ENCODE peak calls at places on chromosomes 13 and 19, in eight cellular contexts. T, E, S, G, Y, A, Q and H are unnamed samples.

GRCh38 chr13:72489751-72490150 is 237.7 kb downstream of the MZT1 start:
- DNase-seq in T (no peak), E (no peak), S (no peak), G (no peak), Y (no peak), A (no peak), Q (no peak), H (no peak)

GRCh38 chr19:12786149-12786870 is 5.0 kb upstream of the JUNB start:
- DNase-seq in T (no peak), E (peak), S (no peak), G (no peak), Y (no peak), A (no peak), Q (peak), H (no peak)

GRCh38 chr13:106633321-106633720 is 65.4 kb upstream of the ARGLU1 start:
- DNase-seq in T (no peak), E (no peak), S (no peak), G (no peak), Y (no peak), A (no peak), Q (no peak), H (no peak)

GRCh38 chr19:30968210-30968609 is 381.0 kb downstream of the TSHZ3 start:
- DNase-seq in T (no peak), E (no peak), S (no peak), G (no peak), Y (no peak), A (no peak), Q (no peak), H (no peak)

GRCh38 chr13:90709329-90709728 is 638.2 kb upstream of the MIR17HG start:
- DNase-seq in T (no peak), E (no peak), S (no peak), G (no peak), Y (no peak), A (no peak), Q (no peak), H (no peak)

GRCh38 chr19:45716314-45717130 is 14.2 kb downstream of the FBXO46 start:
- DNase-seq in T (no peak), E (no peak), S (no peak), G (peak), Y (no peak), A (no peak), Q (no peak), H (no peak)

GRCh38 chr19:46020819-46021125 is 2.1 kb downstream of the PGLYRP1 start:
- DNase-seq in T (no peak), E (no peak), S (no peak), G (no peak), Y (no peak), A (no peak), Q (no peak), H (no peak)

GRCh38 chr13:105847532-105848295 is 687.7 kb downstream of the EFNB2 start:
- DNase-seq in T (no peak), E (no peak), S (no peak), G (no peak), Y (no peak), A (no peak), Q (no peak), H (no peak)

GRCh38 chr19:35253316-35254286 is 4.8 kb downstream of the LSR start:
- DNase-seq in T (no peak), E (peak), S (no peak), G (no peak), Y (no peak), A (no peak), Q (no peak), H (no peak)

GRCh38 chr13:43446126-43446525 is 340.6 kb downstream of the ENOX1 start:
- DNase-seq in T (no peak), E (no peak), S (no peak), G (no peak), Y (no peak), A (no peak), Q (no peak), H (no peak)

GRCh38 chr13:45548281-45548680 is 67.3 kb downstream of the ERICH6B start:
- DNase-seq in T (no peak), E (no peak), S (no peak), G (no peak), Y (no peak), A (no peak), Q (no peak), H (no peak)

GRCh38 chr19:13262450-13262849 is 112.2 kb downstream of the IER2 start:
- DNase-seq in T (no peak), E (peak), S (peak), G (no peak), Y (peak), A (no peak), Q (no peak), H (no peak)

GRCh38 chr19:13033244-13033643 is 38.0 kb downstream of the NFIX start:
- DNase-seq in T (no peak), E (no peak), S (no peak), G (no peak), Y (no peak), A (no peak), Q (no peak), H (no peak)

GRCh38 chr19:46659151-46660007 is 1.6 kb downstream of the DACT3 start:
- DNase-seq in T (no peak), E (no peak), S (no peak), G (peak), Y (peak), A (no peak), Q (peak), H (no peak)

GRCh38 chr19:18278521-18279265 is 2.7 kb downstream of the JUND start:
- DNase-seq in T (no peak), E (no peak), S (peak), G (no peak), Y (no peak), A (no peak), Q (no peak), H (no peak)

GRCh38 chr19:38676023-38676877 is 28.8 kb downstream of the ACTN4 start:
- DNase-seq in T (no peak), E (no peak), S (peak), G (no peak), Y (no peak), A (no peak), Q (no peak), H (no peak)

GRCh38 chr13:58950911-58951310 is 1212.8 kb downstream of the DIAPH3 start:
- DNase-seq in T (no peak), E (no peak), S (no peak), G (no peak), Y (no peak), A (no peak), Q (no peak), H (no peak)

GRCh38 chr13:77619655-77620054 is 77.8 kb upstream of the SLAIN1 start:
- DNase-seq in T (no peak), E (no peak), S (no peak), G (no peak), Y (no peak), A (no peak), Q (no peak), H (no peak)

GRCh38 chr13:28753208-28753892 is 34.6 kb upstream of the SLC46A3 start:
- DNase-seq in T (no peak), E (no peak), S (peak), G (peak), Y (no peak), A (peak), Q (peak), H (peak)

GRCh38 chr19:19595171-19595701 is 23.3 kb downstream of the PBX4 start:
- DNase-seq in T (no peak), E (no peak), S (peak), G (peak), Y (no peak), A (no peak), Q (no peak), H (no peak)

GRCh38 chr13:44273991-44274810 is 99.4 kb upstream of the SERP2 start:
- DNase-seq in T (no peak), E (peak), S (peak), G (no peak), Y (peak), A (no peak), Q (peak), H (no peak)

GRCh38 chr13:29539866-29540265 is 55.6 kb downstream of the SLC7A1 start:
- DNase-seq in T (no peak), E (no peak), S (no peak), G (no peak), Y (no peak), A (no peak), Q (no peak), H (no peak)

GRCh38 chr19:48190288-48191284 is 20.1 kb downstream of the ZSWIM9 start:
- DNase-seq in T (peak), E (peak), S (no peak), G (no peak), Y (no peak), A (no peak), Q (no peak), H (no peak)

GRCh38 chr19:36225219-36225892 is 10.4 kb downstream of the ZNF146 start:
- DNase-seq in T (no peak), E (no peak), S (peak), G (no peak), Y (no peak), A (no peak), Q (no peak), H (peak)

GRCh38 chr13:26377038-26377437 is 123.1 kb downstream of the CDK8 start:
- DNase-seq in T (no peak), E (no peak), S (peak), G (no peak), Y (no peak), A (no peak), Q (no peak), H (no peak)

GRCh38 chr19:52689804-52690394 is 44.9 kb downstream of the ZNF611 start:
- DNase-seq in T (peak), E (no peak), S (no peak), G (peak), Y (peak), A (peak), Q (peak), H (no peak)

GRCh38 chr13:45393941-45394570 is 24.1 kb downstream of the SLC25A30 start:
- DNase-seq in T (no peak), E (peak), S (peak), G (no peak), Y (peak), A (no peak), Q (peak), H (no peak)

GRCh38 chr13:75480691-75481175 is 1.2 kb downstream of the TBC1D4 start:
- DNase-seq in T (no peak), E (peak), S (peak), G (peak), Y (peak), A (no peak), Q (no peak), H (no peak)

GRCh38 chr19:19064098-19064722 is 416 bp downstream of the SLC25A42 start:
- DNase-seq in T (no peak), E (no peak), S (no peak), G (no peak), Y (no peak), A (no peak), Q (no peak), H (no peak)

GRCh38 chr19:34793562-34793961 is 20.5 kb upstream of the ZNF599 start:
- DNase-seq in T (no peak), E (no peak), S (no peak), G (no peak), Y (no peak), A (no peak), Q (no peak), H (no peak)

GRCh38 chr13:38687246-38688229 is 661 bp downstream of the FREM2 start:
- DNase-seq in T (no peak), E (no peak), S (no peak), G (no peak), Y (no peak), A (no peak), Q (no peak), H (no peak)

GRCh38 chr13:107441279-107441678 is 774.1 kb downstream of the LIG4 start:
- DNase-seq in T (no peak), E (no peak), S (no peak), G (no peak), Y (no peak), A (no peak), Q (no peak), H (no peak)

GRCh38 chr13:106560791-106561190 is 7.1 kb downstream of the ARGLU1 start:
- DNase-seq in T (no peak), E (no peak), S (no peak), G (no peak), Y (no peak), A (no peak), Q (no peak), H (no peak)

GRCh38 chr13:52652980-52653303 is 306 bp downstream of the SUGT1 start:
- DNase-seq in T (no peak), E (no peak), S (no peak), G (no peak), Y (no peak), A (peak), Q (no peak), H (no peak)

GRCh38 chr13:98525852-98526512 is 50.9 kb downstream of the STK24 start:
- DNase-seq in T (no peak), E (no peak), S (no peak), G (no peak), Y (no peak), A (no peak), Q (no peak), H (no peak)

GRCh38 chr13:44842158-44842557 is 147.1 kb downstream of the NUFIP1 start:
- DNase-seq in T (no peak), E (no peak), S (peak), G (no peak), Y (no peak), A (no peak), Q (no peak), H (no peak)

GRCh38 chr19:36488816-36489138 is 584 bp downstream of the ZNF566 start:
- DNase-seq in T (peak), E (peak), S (no peak), G (no peak), Y (no peak), A (no peak), Q (peak), H (no peak)

GRCh38 chr13:43584711-43585110 is 202.1 kb downstream of the ENOX1 start:
- DNase-seq in T (no peak), E (no peak), S (no peak), G (no peak), Y (no peak), A (no peak), Q (no peak), H (no peak)

GRCh38 chr19:45179063-45179847 is 671 bp downstream of the BLOC1S3 start:
- DNase-seq in T (no peak), E (peak), S (peak), G (no peak), Y (no peak), A (no peak), Q (no peak), H (no peak)

DNA sequence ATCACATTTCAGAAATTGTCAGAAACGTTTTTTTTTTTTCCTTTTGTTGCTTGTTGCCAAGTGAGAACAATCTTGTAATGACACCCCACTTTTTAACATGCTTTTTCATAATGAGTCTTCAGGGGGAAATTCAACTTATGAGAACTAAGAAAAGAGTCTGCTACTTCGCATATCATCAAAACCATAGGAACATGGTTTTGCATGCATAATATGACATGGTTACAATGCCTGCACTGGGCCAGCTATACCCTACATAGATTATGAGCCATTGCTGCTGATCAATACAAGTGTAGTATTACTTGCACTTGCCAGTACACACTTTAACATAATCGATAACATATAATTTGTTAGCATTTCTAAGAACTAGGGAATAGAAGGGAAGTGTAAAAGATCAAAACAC is 191.0 kb upstream of the NBEA start:
- DNase-seq in T (no peak), E (no peak), S (no peak), G (no peak), Y (no peak), A (no peak), Q (no peak), H (no peak)
- TF ChIP-seq CTCF in T (no peak), E (no peak), S (no peak), G (no peak), Y (no peak), A (no peak), Q (no peak), H (no peak)

GRCh38 chr19:43316591-43317319 is 36.7 kb upstream of the CD177 start:
- DNase-seq in T (no peak), E (no peak), S (no peak), G (no peak), Y (no peak), A (no peak), Q (no peak), H (no peak)
- TF ChIP-seq CTCF in T (no peak), E (no peak), S (peak), G (no peak), Y (no peak), A (no peak), Q (no peak), H (peak)

GRCh38 chr13:23950736-23951510 is 53.6 kb upstream of the C1QTNF9B start:
- DNase-seq in T (no peak), E (no peak), S (no peak), G (no peak), Y (no peak), A (no peak), Q (no peak), H (no peak)
- TF ChIP-seq CTCF in T (no peak), E (no peak), S (peak), G (no peak), Y (no peak), A (no peak), Q (no peak), H (no peak)

DNA sequence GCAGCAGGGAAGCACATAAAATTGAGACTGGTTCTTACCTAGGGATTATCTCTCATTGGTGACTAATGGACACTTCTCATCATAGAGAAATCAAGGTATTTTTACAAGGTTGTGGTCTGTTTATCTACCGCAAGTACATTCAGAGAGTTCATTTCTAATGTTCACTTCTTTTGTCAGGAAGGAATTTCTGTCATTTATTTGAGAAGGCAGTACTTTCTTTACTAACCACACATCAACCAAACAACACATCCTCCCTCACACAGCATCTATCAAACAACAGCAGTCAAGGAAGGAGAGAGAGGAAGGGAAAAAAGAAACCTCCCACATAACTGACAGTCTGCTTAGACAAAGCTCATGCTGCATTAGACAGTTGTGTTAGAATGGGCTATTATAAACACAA is 182.3 kb upstream of the KLF12 start:
- DNase-seq in T (no peak), E (no peak), S (no peak), G (no peak), Y (no peak), A (no peak), Q (no peak), H (no peak)
- TF ChIP-seq CTCF in T (no peak), E (no peak), S (no peak), G (no peak), Y (no peak), A (no peak), Q (no peak), H (no peak)

DNA sequence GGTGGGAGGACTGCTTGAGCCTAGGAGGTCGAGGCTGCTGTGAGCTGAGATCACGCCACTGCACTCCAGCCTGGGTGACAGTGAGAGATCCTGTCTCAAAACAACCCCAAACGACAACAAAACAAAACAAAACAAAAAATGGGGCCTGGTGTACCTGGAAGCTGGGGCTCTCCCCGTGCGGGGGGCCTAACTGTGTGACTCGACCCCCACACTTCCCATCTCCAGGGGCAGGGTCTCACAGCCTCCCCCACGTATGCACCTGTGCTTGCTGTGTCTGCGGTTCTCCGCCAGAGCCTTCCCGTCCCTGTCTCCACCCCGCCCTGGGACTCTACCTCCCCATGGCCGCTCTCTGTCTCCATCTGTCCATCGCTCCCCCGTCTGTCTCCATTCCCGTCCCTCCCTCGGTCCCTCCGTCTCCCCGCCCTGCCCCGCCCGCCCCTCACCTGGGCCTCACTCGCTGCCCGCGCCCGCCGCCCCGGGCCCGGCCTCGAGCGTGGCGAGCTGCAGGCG is 758 bp downstream of the TMEM238 start:
- DNase-seq in T (no peak), E (no peak), S (no peak), G (no peak), Y (no peak), A (no peak), Q (no peak), H (no peak)
- TF ChIP-seq CTCF in T (no peak), E (no peak), S (no peak), G (no peak), Y (no peak), A (no peak), Q (no peak), H (no peak)

GRCh38 chr19:49678970-49679831 is 2.1 kb downstream of the PRMT1 start:
- DNase-seq in T (no peak), E (no peak), S (no peak), G (no peak), Y (peak), A (no peak), Q (no peak), H (no peak)

GRCh38 chr19:49677901-49678674 is 1.0 kb downstream of the PRMT1 start:
- DNase-seq in T (peak), E (peak), S (peak), G (peak), Y (peak), A (no peak), Q (no peak), H (no peak)

GRCh38 chr19:49676136-49676689 is 858 bp upstream of the PRMT1 start:
- DNase-seq in T (peak), E (peak), S (peak), G (peak), Y (peak), A (no peak), Q (no peak), H (peak)

GRCh38 chr19:49676690-49677231 is 310 bp upstream of the PRMT1 start:
- DNase-seq in T (peak), E (peak), S (peak), G (peak), Y (peak), A (peak), Q (peak), H (peak)

GRCh38 chr19:49677232-49677881 is at the start of gene PRMT1:
- DNase-seq in T (peak), E (no peak), S (no peak), G (no peak), Y (no peak), A (no peak), Q (no peak), H (no peak)
- TF ChIP-seq CTCF in T (no peak), E (no peak), S (no peak), G (no peak), Y (no peak), A (no peak), Q (no peak), H (no peak)

GRCh38 chr19:43560687-43561086 is 14.6 kb downstream of the XRCC1 start:
- DNase-seq in T (no peak), E (no peak), S (peak), G (no peak), Y (no peak), A (no peak), Q (no peak), H (no peak)
- TF ChIP-seq CTCF in T (no peak), E (no peak), S (peak), G (no peak), Y (no peak), A (no peak), Q (no peak), H (no peak)

GRCh38 chr19:3360494-3361383 is 5.6 kb upstream of the NFIC start:
- DNase-seq in T (peak), E (peak), S (no peak), G (no peak), Y (peak), A (no peak), Q (peak), H (no peak)
- TF ChIP-seq CTCF in T (no peak), E (no peak), S (peak), G (peak), Y (peak), A (no peak), Q (no peak), H (peak)

GRCh38 chr19:41701401-41702075 is 6.9 kb upstream of the CEACAM5 start:
- DNase-seq in T (no peak), E (no peak), S (no peak), G (no peak), Y (no peak), A (no peak), Q (peak), H (no peak)
- TF ChIP-seq CTCF in T (no peak), E (peak), S (peak), G (no peak), Y (no peak), A (no peak), Q (no peak), H (no peak)

GRCh38 chr13:79541426-79542049 is 60.6 kb downstream of the NDFIP2 start:
- DNase-seq in T (no peak), E (peak), S (peak), G (peak), Y (no peak), A (no peak), Q (no peak), H (peak)
- TF ChIP-seq CTCF in T (peak), E (peak), S (peak), G (peak), Y (peak), A (peak), Q (peak), H (peak)